ENCODE peak calls at places on chromosomes 11 and 22, in eight cellular contexts. C, O, P, U, Y, T, W and H are unnamed samples.

GRCh38 chr11:118572914-118573550 is 823 bp downstream of the ARCN1 start:
- DNase-seq in O (no peak), T (no peak), C (peak), U (peak), Y (peak), P (no peak), W (no peak), H (no peak)

GRCh38 chr11:1388763-1389102 is 1.0 kb upstream of the BRSK2 start:
- DNase-seq in Y (no peak), T (no peak), W (no peak), U (no peak), P (no peak), C (no peak), O (no peak), H (no peak)

GRCh38 chr22:30021881-30022619 is 58.2 kb upstream of the HORMAD2 start:
- DNase-seq in T (no peak), W (no peak), C (no peak), Y (no peak), O (no peak), P (no peak), U (no peak), H (peak)

GRCh38 chr22:36986242-36986821 is 32.9 kb downstream of the TST start:
- DNase-seq in U (peak), T (peak), Y (no peak), C (no peak), W (no peak), P (no peak), O (no peak), H (no peak)

GRCh38 chr11:70078796-70079616 is 889 bp downstream of the ANO1 start:
- DNase-seq in C (no peak), O (no peak), Y (no peak), P (no peak), T (no peak), U (no peak), W (no peak), H (no peak)

GRCh38 chr11:61347916-61348461 is 13.7 kb downstream of the CYB561A3 start:
- DNase-seq in T (no peak), P (no peak), U (no peak), O (no peak), W (no peak), Y (peak), C (no peak), H (no peak)

GRCh38 chr11:118917488-118918127 is 8.1 kb downstream of the BCL9L start:
- DNase-seq in P (no peak), O (peak), W (no peak), Y (peak), U (no peak), T (peak), C (no peak), H (no peak)

GRCh38 chr11:60905551-60906113 is 753 bp downstream of the PRPF19 start:
- DNase-seq in Y (peak), U (no peak), C (no peak), P (no peak), T (no peak), O (no peak), W (no peak), H (peak)

GRCh38 chr22:31230871-31231621 is 18.9 kb downstream of the LIMK2 start:
- DNase-seq in O (peak), W (no peak), U (no peak), T (peak), Y (peak), P (no peak), C (no peak), H (peak)

GRCh38 chr22:26756675-26757293 is 99.4 kb downstream of the MIAT start:
- DNase-seq in U (peak), Y (peak), P (no peak), O (no peak), W (no peak), T (peak), C (peak), H (no peak)

GRCh38 chr22:41308544-41308947 is 7.2 kb downstream of the ZC3H7B start:
- DNase-seq in W (no peak), T (no peak), Y (no peak), C (no peak), U (no peak), P (no peak), O (no peak), H (no peak)